ENCODE peak calls at places on chromosomes 1 and 21, in four cellular contexts. One of them, this sample, is unnamed.

GRCh38 chr1:45272943-45273342 is 53.8 kb upstream of the HPDL start:
- DNase-seq in SHP77 treated with DMSO at 0.1 percent for 48 hours: no peak
- DNase-seq in ELF-1: no peak
- DNase-seq in RWPE1: peak
- DNase-seq in this sample: no peak

GRCh38 chr21:36188081-36188681 is 31.6 kb downstream of the DOP1B start:
- DNase-seq in SHP77 treated with DMSO at 0.1 percent for 48 hours: peak
- DNase-seq in ELF-1: no peak
- DNase-seq in RWPE1: no peak
- DNase-seq in this sample: no peak

GRCh38 chr1:235207202-235207565 is 46.1 kb upstream of the RBM34 start:
- DNase-seq in SHP77 treated with DMSO at 0.1 percent for 48 hours: no peak
- DNase-seq in ELF-1: no peak
- DNase-seq in RWPE1: no peak
- DNase-seq in this sample: peak

GRCh38 chr1:96482615-96483014 is 239.0 kb upstream of the PTBP2 start:
- DNase-seq in SHP77 treated with DMSO at 0.1 percent for 48 hours: no peak
- DNase-seq in ELF-1: no peak
- DNase-seq in RWPE1: no peak
- DNase-seq in this sample: no peak

GRCh38 chr1:193543259-193543658 is 356.8 kb upstream of the B3GALT2 start:
- DNase-seq in SHP77 treated with DMSO at 0.1 percent for 48 hours: no peak
- DNase-seq in ELF-1: no peak
- DNase-seq in RWPE1: no peak
- DNase-seq in this sample: no peak

GRCh38 chr1:7941437-7941793 is 776 bp upstream of the TNFRSF9 start:
- DNase-seq in SHP77 treated with DMSO at 0.1 percent for 48 hours: no peak
- DNase-seq in ELF-1: no peak
- DNase-seq in RWPE1: no peak
- DNase-seq in this sample: no peak

GRCh38 chr1:102970496-102971078 is 137.7 kb downstream of the COL11A1 start:
- DNase-seq in SHP77 treated with DMSO at 0.1 percent for 48 hours: no peak
- DNase-seq in ELF-1: peak
- DNase-seq in RWPE1: peak
- DNase-seq in this sample: peak

GRCh38 chr21:26653431-26653830 is 80.3 kb upstream of the CYYR1 start:
- DNase-seq in SHP77 treated with DMSO at 0.1 percent for 48 hours: no peak
- DNase-seq in ELF-1: no peak
- DNase-seq in RWPE1: no peak
- DNase-seq in this sample: no peak

GRCh38 chr1:180232521-180233043 is 2.5 kb downstream of the LHX4 start:
- DNase-seq in SHP77 treated with DMSO at 0.1 percent for 48 hours: no peak
- DNase-seq in ELF-1: no peak
- DNase-seq in RWPE1: no peak
- DNase-seq in this sample: no peak

GRCh38 chr1:33099290-33100118 is 18.6 kb downstream of the AZIN2 start:
- DNase-seq in SHP77 treated with DMSO at 0.1 percent for 48 hours: no peak
- DNase-seq in ELF-1: peak
- DNase-seq in RWPE1: peak
- DNase-seq in this sample: peak

GRCh38 chr1:220708929-220709801 is 19.0 kb downstream of the C1orf115 start:
- DNase-seq in SHP77 treated with DMSO at 0.1 percent for 48 hours: no peak
- DNase-seq in ELF-1: no peak
- DNase-seq in RWPE1: no peak
- DNase-seq in this sample: no peak

GRCh38 chr1:22880174-22880601 is 92.5 kb downstream of the LACTBL1 start:
- DNase-seq in SHP77 treated with DMSO at 0.1 percent for 48 hours: no peak
- DNase-seq in ELF-1: no peak
- DNase-seq in RWPE1: no peak
- DNase-seq in this sample: no peak

This sample was measured in Jurkat, Clone E6-1.